ENCODE peak calls at places on chromosomes 4 and X, in seven cellular contexts. E is heart right ventricle; C is A549; Q is CD4-positive, CD25-positive, alpha-beta regulatory T cell; I is SJSA1; J is mucosa of descending colon; V is body of pancreas. Y is an unnamed sample.

GRCh38 chr4:61921890-61922289 is 721.8 kb downstream of the ADGRL3 start:
- DNase-seq in E (no peak), C (no peak), Q (no peak), I (no peak), J (no peak), V (no peak), Y (no peak)

GRCh38 chrX:102517331-102517730 is 792 bp upstream of the TMSB15A start:
- DNase-seq in E (no peak), C (no peak), Q (no peak), I (no peak), J (peak; percentile 10), V (no peak), Y (no peak)

GRCh38 chr4:41327770-41328169 is 71.0 kb downstream of the UCHL1 start:
- DNase-seq in E (no peak), C (no peak), Q (no peak), I (no peak), J (no peak), V (no peak), Y (no peak)

GRCh38 chr4:98516042-98516440 is 142.4 kb downstream of the TSPAN5 start:
- DNase-seq in E (no peak), C (peak; percentile 26), Q (no peak), I (peak; percentile 70), J (no peak), V (peak; percentile 6), Y (no peak)

GRCh38 chr4:38949416-38950051 is 81.9 kb downstream of the FAM114A1 start:
- DNase-seq in E (no peak), C (no peak), Q (peak; percentile 9), I (peak; percentile 16), J (no peak), V (no peak), Y (peak; percentile 11)

GRCh38 chrX:97363843-97364242 is 480.1 kb downstream of the RPA4 start:
- DNase-seq in E (no peak), C (no peak), Q (no peak), I (no peak), J (no peak), V (no peak), Y (no peak)

GRCh38 chrX:155068165-155068564 is 2.8 kb downstream of the CMC4 start:
- DNase-seq in E (no peak), C (peak; percentile 41), Q (no peak), I (peak; percentile 35), J (no peak), V (no peak), Y (peak; percentile 42)

GRCh38 chrX:72545990-72546389 is 26.7 kb downstream of the HDAC8 start:
- DNase-seq in E (no peak), C (no peak), Q (no peak), I (no peak), J (peak; percentile 53), V (peak; percentile 10), Y (no peak)

DNA sequence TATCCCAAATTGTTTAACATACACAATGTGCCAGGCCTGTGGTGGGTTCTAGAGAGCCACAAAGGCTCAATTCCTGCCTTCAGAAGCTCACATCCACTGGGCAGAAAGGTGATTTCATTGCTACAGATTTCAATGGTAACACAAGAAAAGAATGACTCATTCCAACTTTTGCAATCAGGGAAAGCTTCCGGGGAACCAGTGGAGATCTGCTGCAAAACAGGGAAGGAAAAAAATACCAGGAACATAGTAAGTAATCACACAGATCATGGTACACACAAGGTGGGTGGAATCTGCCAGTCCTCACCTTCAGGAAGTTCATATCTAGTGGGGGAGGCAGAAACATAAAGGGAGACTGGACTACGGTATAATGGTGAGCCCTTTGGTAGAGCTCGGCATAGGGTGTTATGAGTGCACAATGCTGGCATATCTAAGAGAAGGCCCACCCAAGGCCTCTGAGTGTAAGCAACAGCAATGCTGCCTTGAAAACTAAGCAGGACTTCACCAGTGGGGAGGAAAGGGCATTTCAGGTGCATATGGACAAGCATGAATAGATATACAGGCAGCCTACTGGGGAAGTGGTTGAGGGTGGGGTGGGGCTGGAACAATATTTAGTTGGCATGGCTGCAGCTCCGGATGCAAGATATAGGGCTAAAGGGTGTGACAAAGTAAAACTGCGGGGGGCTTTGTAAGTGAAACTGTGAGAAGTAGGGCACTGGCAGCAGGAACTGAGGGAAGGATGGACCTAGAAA is 24.2 kb downstream of the GPRIN3 start:
- DNase-seq in E (no peak), C (no peak), Q (peak; percentile 20), I (no peak), J (peak; percentile 68), V (peak; percentile 15), Y (no peak)
- H3K4me1 ChIP-seq in E (peaks cover 56% of the 10 kb centered on the region), C (peaks cover 68% of the 10 kb centered on the region), Q (peaks cover 69% of the 10 kb centered on the region), I (no peaks in the 10 kb centered on the region), J (peaks cover 21% of the 10 kb centered on the region), V (peaks cover 27% of the 10 kb centered on the region), Y (no peaks in the 10 kb centered on the region)

DNA sequence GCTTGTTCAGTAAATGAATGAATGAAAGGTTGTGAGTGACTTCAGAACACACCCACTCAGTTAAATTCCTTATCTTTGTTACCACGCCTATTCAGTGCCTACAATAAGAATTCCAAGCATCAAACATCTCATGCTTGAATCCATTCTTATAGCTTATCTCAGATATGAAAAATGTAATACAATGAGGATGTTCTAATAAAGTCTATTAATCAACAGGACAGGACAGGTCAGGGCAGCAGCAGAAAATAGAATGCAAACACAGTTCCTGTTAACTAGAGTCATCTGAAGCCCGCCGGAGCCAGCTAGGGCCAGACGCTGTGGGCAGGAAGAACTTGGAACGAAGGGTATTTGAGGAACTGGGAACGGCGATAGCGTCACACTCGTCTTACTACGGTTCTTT is 48.5 kb downstream of the SEL1L3 start:
- DNase-seq in E (peak; percentile 27), C (peak; percentile 17), Q (no peak), I (peak; percentile 41), J (peak; percentile 25), V (peak; percentile 58), Y (no peak)
- H3K4me1 ChIP-seq in E (peaks cover 20% of the 10 kb centered on the region), C (peaks cover 94% of the 10 kb centered on the region), Q (no peaks in the 10 kb centered on the region), I (peaks cover 84% of the 10 kb centered on the region), J (no peaks in the 10 kb centered on the region), V (peaks cover 28% of the 10 kb centered on the region), Y (no peaks in the 10 kb centered on the region)

GRCh38 chrX:118726887-118727685 is at the start of gene IL13RA1:
- DNase-seq in E (peak; percentile 68), C (peak; percentile 74), Q (no peak), I (peak; percentile 79), J (peak; percentile 81), V (peak; percentile 90), Y (peak; percentile 86)

GRCh38 chrX:118724775-118725174 is 2.6 kb upstream of the IL13RA1 start:
- DNase-seq in E (no peak), C (peak; percentile 15), Q (no peak), I (peak; percentile 31), J (peak; percentile 23), V (no peak), Y (peak; percentile 15)

GRCh38 chrX:118727686-118728339 is 407 bp downstream of the IL13RA1 start:
- DNase-seq in E (peak; percentile 41), C (no peak), Q (no peak), I (peak; percentile 53), J (peak; percentile 40), V (peak; percentile 52), Y (peak; percentile 37)

GRCh38 chrX:118730500-118731247 is 3.3 kb downstream of the IL13RA1 start:
- DNase-seq in E (no peak), C (no peak), Q (no peak), I (peak; percentile 14), J (no peak), V (peak; percentile 18), Y (peak; percentile 74)

DNA sequence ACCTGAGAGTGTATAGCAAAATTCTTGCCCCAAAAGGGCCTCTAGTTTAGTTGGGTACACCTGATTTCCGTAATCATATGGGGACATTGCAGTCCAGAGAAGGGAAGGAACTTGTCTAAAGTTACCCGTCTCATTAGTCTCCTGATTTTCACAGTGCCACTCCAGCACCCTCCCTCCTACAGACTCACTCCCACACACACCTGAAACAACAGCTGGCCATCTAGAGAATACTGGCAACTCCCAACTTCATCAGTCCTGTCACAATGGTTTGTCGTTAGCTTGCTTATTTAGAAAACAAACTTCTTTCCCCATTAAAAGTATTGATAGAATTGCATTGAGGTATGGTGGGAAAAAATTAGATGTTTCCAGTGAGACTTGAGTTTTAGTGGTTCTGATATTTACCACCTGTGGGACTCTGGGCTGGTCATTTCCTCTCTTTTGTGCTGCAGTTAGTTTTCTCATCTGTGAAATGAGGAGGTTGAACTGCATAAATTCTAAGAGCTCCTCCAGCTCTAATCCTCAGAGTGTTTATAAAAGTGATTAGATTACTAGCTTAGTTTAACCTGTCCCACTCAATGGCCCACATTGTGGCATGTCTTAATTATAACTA is 1.7 kb downstream of the IL13RA1 start:
- DNase-seq in E (no peak), C (no peak), Q (no peak), I (no peak), J (no peak), V (no peak), Y (no peak)
- H3K4me1 ChIP-seq in E (peaks cover 53% of the 10 kb centered on the region), C (peaks cover 49% of the 10 kb centered on the region), Q (peaks cover 13% of the 10 kb centered on the region), I (peaks cover 22% of the 10 kb centered on the region), J (peaks cover 9% of the 10 kb centered on the region), V (peaks cover 38% of the 10 kb centered on the region), Y (peaks cover 58% of the 10 kb centered on the region)

GRCh38 chr4:7719354-7720174 is 220.1 kb downstream of the AFAP1 start:
- DNase-seq in E (peak; percentile 54), C (peak; percentile 78), Q (no peak), I (peak; percentile 25), J (peak; percentile 63), V (peak; percentile 36), Y (peak; percentile 54)

GRCh38 chr4:7716322-7716721 is 223.3 kb downstream of the AFAP1 start:
- DNase-seq in E (no peak), C (no peak), Q (no peak), I (no peak), J (no peak), V (no peak), Y (no peak)

GRCh38 chr4:7715251-7716014 is 224.2 kb downstream of the AFAP1 start:
- DNase-seq in E (no peak), C (no peak), Q (no peak), I (no peak), J (no peak), V (no peak), Y (no peak)

GRCh38 chr4:7717161-7717560 is 222.5 kb downstream of the AFAP1 start:
- DNase-seq in E (no peak), C (no peak), Q (no peak), I (no peak), J (no peak), V (no peak), Y (no peak)

DNA sequence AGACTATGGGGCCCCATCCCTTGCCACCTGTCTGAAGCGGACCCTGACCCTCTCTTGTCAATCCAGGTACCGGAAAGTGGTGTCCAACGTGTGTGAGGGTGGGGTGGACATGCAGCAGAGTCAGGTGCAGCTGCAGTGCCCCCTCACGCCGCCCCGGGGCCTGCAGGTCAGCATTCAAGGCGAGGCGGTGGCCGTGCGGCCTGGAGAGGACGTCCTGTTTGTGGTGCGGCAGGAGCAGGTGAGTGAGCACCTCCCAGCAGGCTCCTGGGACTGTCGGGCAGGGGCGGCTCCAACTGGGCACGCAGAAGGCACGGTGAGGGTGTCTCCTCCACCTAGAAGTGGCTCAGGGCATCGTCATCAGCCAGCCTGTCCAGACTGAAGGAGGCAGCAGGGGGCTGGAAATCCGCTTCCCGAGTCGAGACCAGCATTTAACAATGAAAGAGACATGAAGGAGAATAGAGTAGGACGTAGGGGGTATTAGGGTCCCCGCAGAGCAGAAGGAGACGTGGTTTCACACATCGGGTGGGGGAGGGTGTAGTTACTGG is 221.6 kb downstream of the AFAP1 start:
- DNase-seq in E (no peak), C (no peak), Q (no peak), I (no peak), J (no peak), V (no peak), Y (no peak)
- H3K4me1 ChIP-seq in E (no peaks in the 10 kb centered on the region), C (no peaks in the 10 kb centered on the region), Q (peaks cover 4% of the 10 kb centered on the region), I (peaks cover 4% of the 10 kb centered on the region), J (no peaks in the 10 kb centered on the region), V (peaks cover 5% of the 10 kb centered on the region), Y (no peaks in the 10 kb centered on the region)

DNA sequence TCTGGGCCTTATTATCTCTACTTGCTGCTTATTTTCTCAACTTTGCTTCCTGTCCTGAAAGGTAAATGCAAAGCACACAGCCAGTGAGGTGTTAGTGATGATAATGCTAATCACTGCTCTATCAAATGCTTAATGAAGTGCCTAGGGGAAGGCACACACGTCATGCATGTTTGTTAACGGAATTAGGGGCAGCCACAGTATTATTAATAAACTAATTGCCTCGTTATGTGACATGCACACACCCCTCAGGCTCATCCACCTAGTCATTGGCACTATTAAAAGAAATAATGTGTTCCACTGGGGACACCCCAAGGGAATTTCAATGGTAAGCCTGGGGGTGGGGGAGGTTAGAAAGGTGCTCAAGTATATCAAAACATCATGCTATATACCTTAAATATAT is 125.2 kb downstream of the GUCY2F start:
- DNase-seq in E (no peak), C (no peak), Q (no peak), I (no peak), J (no peak), V (no peak), Y (no peak)
- H3K4me1 ChIP-seq in E (no peaks in the 10 kb centered on the region), C (no peaks in the 10 kb centered on the region), Q (no peaks in the 10 kb centered on the region), I (no peaks in the 10 kb centered on the region), J (no peaks in the 10 kb centered on the region), V (peaks cover 5% of the 10 kb centered on the region), Y (no peaks in the 10 kb centered on the region)